ENCODE peak calls at places on chromosomes 7 and 10, in nine cellular contexts. W is IMR-90; M is non-pigmented ciliary epithelial cell; Y is anterior cingulate cortex; I is hepatic stellate cell; A is kidney; D is renal cortical epithelial cell; E is naive thymus-derived CD4-positive, alpha-beta T cell; X is NT2/D1. P is an unnamed sample.

GRCh38 chr10:30840386-30841074 is 191.1 kb downstream of the ZNF438 start:
- DNase-seq in D (no peak), W (peak), A (no peak), X (no peak), E (no peak), Y (no peak), M (no peak), I (no peak), P (no peak)

GRCh38 chr10:89355373-89355772 is 22.5 kb upstream of the IFIT1B start:
- DNase-seq in W (peak), Y (no peak), X (no peak), E (no peak), A (no peak), M (no peak), D (no peak), I (no peak), P (peak)

GRCh38 chr7:8217200-8218068 is 44.5 kb downstream of the ICA1 start:
- DNase-seq in M (peak), W (peak), Y (no peak), I (peak), X (peak), E (no peak), A (no peak), D (peak), P (peak)

GRCh38 chr7:135575296-135575695 is 17.6 kb downstream of the NUP205 start:
- DNase-seq in X (no peak), I (no peak), A (no peak), W (no peak), D (no peak), M (no peak), Y (no peak), E (no peak), P (no peak)

GRCh38 chr7:109950256-109950655 is 1140.7 kb upstream of the LRRN3 start:
- DNase-seq in W (no peak), E (no peak), X (no peak), D (peak), I (no peak), A (no peak), M (no peak), Y (no peak), P (no peak)

GRCh38 chr10:120508393-120508792 is 51.4 kb downstream of the PLPP4 start:
- DNase-seq in M (peak), I (no peak), E (no peak), A (no peak), Y (no peak), D (peak), X (no peak), W (no peak), P (peak)

GRCh38 chr10:14971867-14972448 is 12.8 kb downstream of the MEIG1 start:
- DNase-seq in A (no peak), W (no peak), M (no peak), Y (no peak), D (peak), X (peak), E (no peak), I (no peak), P (peak)

GRCh38 chr7:13414661-13415105 is 574.8 kb downstream of the ETV1 start:
- DNase-seq in M (no peak), X (no peak), I (no peak), A (no peak), Y (no peak), D (peak), W (no peak), E (no peak), P (no peak)

GRCh38 chr7:85103962-85104361 is 82.9 kb downstream of the SEMA3D start:
- DNase-seq in W (peak), I (no peak), A (no peak), Y (no peak), X (no peak), M (no peak), D (no peak), E (no peak), P (no peak)

GRCh38 chr10:48896756-48897437 is 42.7 kb downstream of the LRRC18 start:
- DNase-seq in W (no peak), X (no peak), I (no peak), M (no peak), E (no peak), A (peak), Y (no peak), D (no peak), P (no peak)

GRCh38 chr7:477626-478220 is 41.9 kb downstream of the PDGFA start:
- DNase-seq in Y (no peak), D (peak), E (no peak), X (no peak), M (no peak), I (peak), A (peak), W (peak), P (no peak)

GRCh38 chr10:107427021-107427420 is 262.5 kb upstream of the SORCS1 start:
- DNase-seq in W (no peak), I (no peak), M (no peak), A (no peak), D (peak), X (no peak), E (no peak), Y (no peak), P (no peak)